ENCODE peak calls at places on chromosomes 11 and 22, in ten cellular contexts. One of them, this sample, is unnamed.
A peak's percentile ranks its signal among the peaks of the same experiment; 100 is the strongest.

GRCh38 chr11:102836290-102836875 is 7.0 kb downstream of the MMP3 start:
- DNase-seq in HL-60: no peak
- DNase-seq in fibroblast of lung: peak; percentile 93
- DNase-seq in RWPE2: no peak
- DNase-seq in cardiac muscle cell: peak; percentile 21
- DNase-seq in dorsolateral prefrontal cortex: no peak
- DNase-seq in thyroid gland: no peak
- DNase-seq in psoas muscle: peak; percentile 26
- DNase-seq in AG04450: peak; percentile 42
- DNase-seq in coronary artery: no peak
- DNase-seq in this sample: peak; percentile 65

GRCh38 chr22:23457586-23457985 is 122.5 kb downstream of the IGLL1 start:
- DNase-seq in coronary artery: no peak
- DNase-seq in RWPE2: no peak
- DNase-seq in HL-60: no peak
- DNase-seq in cardiac muscle cell: no peak
- DNase-seq in AG04450: no peak
- DNase-seq in dorsolateral prefrontal cortex: no peak
- DNase-seq in psoas muscle: no peak
- DNase-seq in thyroid gland: no peak
- DNase-seq in fibroblast of lung: no peak
- DNase-seq in this sample: no peak

GRCh38 chr11:59053387-59053786 is 32.7 kb upstream of the GLYATL1B start:
- DNase-seq in AG04450: peak; percentile 37
- DNase-seq in psoas muscle: peak; percentile 62
- DNase-seq in fibroblast of lung: peak; percentile 30
- DNase-seq in thyroid gland: peak; percentile 66
- DNase-seq in RWPE2: no peak
- DNase-seq in dorsolateral prefrontal cortex: no peak
- DNase-seq in HL-60: peak; percentile 62
- DNase-seq in coronary artery: no peak
- DNase-seq in cardiac muscle cell: peak; percentile 70
- DNase-seq in this sample: peak; percentile 76

GRCh38 chr11:65657426-65657825 is 5.3 kb downstream of the RELA start:
- DNase-seq in fibroblast of lung: no peak
- DNase-seq in dorsolateral prefrontal cortex: no peak
- DNase-seq in AG04450: no peak
- DNase-seq in thyroid gland: no peak
- DNase-seq in RWPE2: no peak
- DNase-seq in psoas muscle: no peak
- DNase-seq in cardiac muscle cell: no peak
- DNase-seq in HL-60: no peak
- DNase-seq in coronary artery: no peak
- DNase-seq in this sample: no peak

GRCh38 chr11:84817998-84818397 is 809.1 kb downstream of the DLG2 start:
- DNase-seq in HL-60: no peak
- DNase-seq in psoas muscle: no peak
- DNase-seq in thyroid gland: no peak
- DNase-seq in RWPE2: peak; percentile 47
- DNase-seq in fibroblast of lung: peak; percentile 51
- DNase-seq in dorsolateral prefrontal cortex: no peak
- DNase-seq in coronary artery: no peak
- DNase-seq in cardiac muscle cell: peak; percentile 46
- DNase-seq in AG04450: no peak
- DNase-seq in this sample: peak; percentile 54

GRCh38 chr11:32893947-32894827 is 1.6 kb downstream of the QSER1 start:
- DNase-seq in RWPE2: no peak
- DNase-seq in thyroid gland: peak; percentile 26
- DNase-seq in fibroblast of lung: peak; percentile 93
- DNase-seq in HL-60: peak; percentile 56
- DNase-seq in AG04450: peak; percentile 66
- DNase-seq in psoas muscle: no peak
- DNase-seq in dorsolateral prefrontal cortex: no peak
- DNase-seq in coronary artery: no peak
- DNase-seq in cardiac muscle cell: peak; percentile 88
- DNase-seq in this sample: peak; percentile 70

GRCh38 chr22:45185718-45186511 is 22.2 kb downstream of the NUP50 start:
- DNase-seq in coronary artery: no peak
- DNase-seq in RWPE2: no peak
- DNase-seq in fibroblast of lung: no peak
- DNase-seq in psoas muscle: no peak
- DNase-seq in cardiac muscle cell: no peak
- DNase-seq in HL-60: no peak
- DNase-seq in AG04450: no peak
- DNase-seq in thyroid gland: no peak
- DNase-seq in dorsolateral prefrontal cortex: no peak
- DNase-seq in this sample: no peak

GRCh38 chr11:96337541-96338530 is 5.2 kb downstream of the MAML2 start:
- DNase-seq in RWPE2: no peak
- DNase-seq in thyroid gland: no peak
- DNase-seq in coronary artery: no peak
- DNase-seq in dorsolateral prefrontal cortex: no peak
- DNase-seq in AG04450: no peak
- DNase-seq in HL-60: no peak
- DNase-seq in fibroblast of lung: peak; percentile 44
- DNase-seq in cardiac muscle cell: peak; percentile 53
- DNase-seq in psoas muscle: no peak
- DNase-seq in this sample: no peak

GRCh38 chr22:47776329-47776728 is 1013.9 kb downstream of the TBC1D22A start:
- DNase-seq in dorsolateral prefrontal cortex: no peak
- DNase-seq in HL-60: no peak
- DNase-seq in AG04450: no peak
- DNase-seq in cardiac muscle cell: no peak
- DNase-seq in thyroid gland: no peak
- DNase-seq in coronary artery: no peak
- DNase-seq in RWPE2: no peak
- DNase-seq in fibroblast of lung: no peak
- DNase-seq in psoas muscle: no peak
- DNase-seq in this sample: no peak

GRCh38 chr11:68191661-68192579 is 21.2 kb downstream of the KMT5B start:
- DNase-seq in psoas muscle: no peak
- DNase-seq in dorsolateral prefrontal cortex: no peak
- DNase-seq in thyroid gland: no peak
- DNase-seq in coronary artery: no peak
- DNase-seq in fibroblast of lung: peak; percentile 49
- DNase-seq in RWPE2: no peak
- DNase-seq in AG04450: no peak
- DNase-seq in HL-60: no peak
- DNase-seq in cardiac muscle cell: no peak
- DNase-seq in this sample: no peak

GRCh38 chr11:71927813-71928738 is at the start of gene XNDC1N:
- DNase-seq in thyroid gland: peak; percentile 46
- DNase-seq in RWPE2: peak; percentile 76
- DNase-seq in AG04450: peak; percentile 56
- DNase-seq in HL-60: peak; percentile 89
- DNase-seq in fibroblast of lung: peak; percentile 89
- DNase-seq in coronary artery: peak; percentile 78
- DNase-seq in psoas muscle: peak; percentile 58
- DNase-seq in dorsolateral prefrontal cortex: peak; percentile 57
- DNase-seq in cardiac muscle cell: peak; percentile 91
- DNase-seq in this sample: peak; percentile 84

GRCh38 chr11:9771126-9771624 is 107.3 kb downstream of the SWAP70 start:
- DNase-seq in dorsolateral prefrontal cortex: no peak
- DNase-seq in cardiac muscle cell: no peak
- DNase-seq in coronary artery: no peak
- DNase-seq in thyroid gland: no peak
- DNase-seq in RWPE2: no peak
- DNase-seq in fibroblast of lung: peak; percentile 35
- DNase-seq in HL-60: no peak
- DNase-seq in AG04450: no peak
- DNase-seq in psoas muscle: no peak
- DNase-seq in this sample: no peak

GRCh38 chr11:28146123-28146751 is 38.0 kb downstream of the METTL15 start:
- DNase-seq in dorsolateral prefrontal cortex: no peak
- DNase-seq in coronary artery: no peak
- DNase-seq in RWPE2: no peak
- DNase-seq in cardiac muscle cell: peak; percentile 84
- DNase-seq in psoas muscle: no peak
- DNase-seq in AG04450: peak; percentile 59
- DNase-seq in thyroid gland: no peak
- DNase-seq in fibroblast of lung: peak; percentile 95
- DNase-seq in HL-60: no peak
- DNase-seq in this sample: peak; percentile 72

GRCh38 chr22:34696557-34696956 is 369.4 kb upstream of the ISX start:
- DNase-seq in HL-60: no peak
- DNase-seq in thyroid gland: no peak
- DNase-seq in dorsolateral prefrontal cortex: no peak
- DNase-seq in RWPE2: no peak
- DNase-seq in fibroblast of lung: no peak
- DNase-seq in coronary artery: no peak
- DNase-seq in psoas muscle: no peak
- DNase-seq in cardiac muscle cell: no peak
- DNase-seq in AG04450: no peak
- DNase-seq in this sample: no peak

GRCh38 chr11:71189768-71190315 is 62.5 kb downstream of the SHANK2 start:
- DNase-seq in psoas muscle: no peak
- DNase-seq in thyroid gland: no peak
- DNase-seq in coronary artery: no peak
- DNase-seq in fibroblast of lung: no peak
- DNase-seq in AG04450: no peak
- DNase-seq in dorsolateral prefrontal cortex: peak; percentile 41
- DNase-seq in HL-60: no peak
- DNase-seq in cardiac muscle cell: no peak
- DNase-seq in RWPE2: peak; percentile 37
- DNase-seq in this sample: no peak

GRCh38 chr11:66373261-66373660 is 1.7 kb upstream of the SLC29A2 start:
- DNase-seq in dorsolateral prefrontal cortex: no peak
- DNase-seq in cardiac muscle cell: no peak
- DNase-seq in psoas muscle: peak; percentile 45
- DNase-seq in RWPE2: no peak
- DNase-seq in AG04450: no peak
- DNase-seq in thyroid gland: peak; percentile 16
- DNase-seq in HL-60: no peak
- DNase-seq in fibroblast of lung: no peak
- DNase-seq in coronary artery: no peak
- DNase-seq in this sample: no peak

GRCh38 chr22:49212466-49212865 is 615.2 kb downstream of the BRD1 start:
- DNase-seq in AG04450: no peak
- DNase-seq in fibroblast of lung: no peak
- DNase-seq in coronary artery: no peak
- DNase-seq in dorsolateral prefrontal cortex: peak; percentile 21
- DNase-seq in RWPE2: peak; percentile 26
- DNase-seq in HL-60: no peak
- DNase-seq in thyroid gland: no peak
- DNase-seq in cardiac muscle cell: no peak
- DNase-seq in psoas muscle: no peak
- DNase-seq in this sample: no peak

DNA sequence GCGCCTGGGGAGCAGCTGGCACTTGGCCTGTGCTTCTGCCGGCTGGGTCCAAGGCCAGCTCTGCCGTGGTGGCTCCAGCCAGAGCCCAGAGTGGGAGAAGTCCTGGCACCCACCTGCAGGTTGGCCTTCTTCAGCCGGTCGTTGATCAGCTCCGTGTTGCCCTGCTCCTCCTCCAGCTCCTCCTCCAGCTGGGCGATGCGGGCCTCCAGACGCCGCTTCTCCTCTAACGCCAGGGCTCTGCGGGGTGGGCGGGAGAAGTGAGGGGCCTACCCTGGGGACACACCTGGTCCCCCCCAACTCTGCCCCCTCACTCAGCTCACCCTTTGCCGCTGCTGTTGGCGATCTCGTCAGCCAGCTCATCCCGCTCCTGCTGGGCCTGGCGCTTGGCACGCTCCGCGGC is 32.6 kb downstream of the APOL1 start:
- DNase-seq in psoas muscle: no peak
- DNase-seq in HL-60: no peak
- DNase-seq in RWPE2: no peak
- DNase-seq in dorsolateral prefrontal cortex: no peak
- DNase-seq in thyroid gland: no peak
- DNase-seq in fibroblast of lung: no peak
- DNase-seq in cardiac muscle cell: no peak
- DNase-seq in coronary artery: no peak
- DNase-seq in AG04450: no peak
- DNase-seq in this sample: no peak
- H3K4me3 ChIP-seq in psoas muscle: no peak overlapping the region
- H3K4me3 ChIP-seq in HL-60: no peak overlapping the region
- H3K4me3 ChIP-seq in RWPE2: no peak overlapping the region
- H3K4me3 ChIP-seq in dorsolateral prefrontal cortex: no peak overlapping the region
- H3K4me3 ChIP-seq in thyroid gland: no peak overlapping the region
- H3K4me3 ChIP-seq in fibroblast of lung: no peak overlapping the region
- H3K4me3 ChIP-seq in cardiac muscle cell: no peak overlapping the region
- H3K4me3 ChIP-seq in coronary artery: no peak overlapping the region
- H3K4me3 ChIP-seq in AG04450: no peak overlapping the region
- H3K4me3 ChIP-seq in this sample: no peak overlapping the region

DNA sequence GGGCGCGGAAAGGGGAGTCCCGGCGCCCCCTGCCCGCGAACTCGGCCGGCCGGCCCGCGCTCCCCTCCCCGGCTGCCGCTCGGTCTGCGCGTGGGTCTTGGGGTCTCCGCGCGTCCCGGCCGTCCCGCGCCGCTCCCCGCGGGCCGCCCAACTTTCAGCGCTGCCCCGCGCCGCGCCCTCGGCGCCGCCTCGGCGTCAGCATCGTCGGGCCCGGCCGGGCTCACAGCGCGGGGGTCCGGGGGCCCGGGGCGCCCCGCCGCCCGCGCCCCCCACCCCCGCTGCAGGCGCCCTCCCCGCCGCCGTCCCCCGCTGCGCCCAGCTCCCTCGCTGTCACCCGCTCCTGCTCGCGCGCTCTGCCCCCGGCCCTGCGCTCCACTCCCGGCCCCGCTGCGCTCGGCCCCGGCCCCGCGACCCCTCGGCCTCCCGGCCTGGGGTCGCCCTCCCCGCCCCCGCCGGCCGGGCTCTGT is at the start of gene KCNJ4:
- DNase-seq in HL-60: no peak
- DNase-seq in dorsolateral prefrontal cortex: no peak
- DNase-seq in psoas muscle: no peak
- DNase-seq in coronary artery: no peak
- DNase-seq in AG04450: no peak
- DNase-seq in fibroblast of lung: no peak
- DNase-seq in cardiac muscle cell: no peak
- DNase-seq in RWPE2: no peak
- DNase-seq in thyroid gland: no peak
- DNase-seq in this sample: no peak
- TF ChIP-seq CTCF in HL-60: no peak
- TF ChIP-seq CTCF in dorsolateral prefrontal cortex: no peak
- TF ChIP-seq CTCF in psoas muscle: no peak
- TF ChIP-seq CTCF in coronary artery: no peak
- TF ChIP-seq CTCF in AG04450: no peak
- TF ChIP-seq CTCF in fibroblast of lung: no peak
- TF ChIP-seq CTCF in cardiac muscle cell: no peak
- TF ChIP-seq CTCF in RWPE2: no peak
- TF ChIP-seq CTCF in thyroid gland: no peak
- TF ChIP-seq CTCF in this sample: no peak

GRCh38 chr11:125494033-125494364 is 2.1 kb downstream of the FEZ1 start:
- DNase-seq in thyroid gland: no peak
- DNase-seq in cardiac muscle cell: no peak
- DNase-seq in fibroblast of lung: no peak
- DNase-seq in RWPE2: no peak
- DNase-seq in AG04450: no peak
- DNase-seq in HL-60: no peak
- DNase-seq in dorsolateral prefrontal cortex: no peak
- DNase-seq in coronary artery: no peak
- DNase-seq in psoas muscle: no peak
- DNase-seq in this sample: no peak
- H3K27ac ChIP-seq in thyroid gland: no peak overlapping the region
- H3K27ac ChIP-seq in cardiac muscle cell: no peak overlapping the region
- H3K27ac ChIP-seq in fibroblast of lung: no peak overlapping the region
- H3K27ac ChIP-seq in RWPE2: no peak overlapping the region
- H3K27ac ChIP-seq in AG04450: no peak overlapping the region
- H3K27ac ChIP-seq in HL-60: no peak overlapping the region
- H3K27ac ChIP-seq in dorsolateral prefrontal cortex: peak overlapping the region; percentile 98
- H3K27ac ChIP-seq in coronary artery: no peak overlapping the region
- H3K27ac ChIP-seq in psoas muscle: no peak overlapping the region
- H3K27ac ChIP-seq in this sample: no peak overlapping the region

GRCh38 chr11:130178992-130179391 is 19.4 kb downstream of the ST14 start:
- DNase-seq in psoas muscle: no peak
- DNase-seq in fibroblast of lung: no peak
- DNase-seq in coronary artery: no peak
- DNase-seq in AG04450: no peak
- DNase-seq in RWPE2: no peak
- DNase-seq in cardiac muscle cell: no peak
- DNase-seq in dorsolateral prefrontal cortex: no peak
- DNase-seq in thyroid gland: no peak
- DNase-seq in HL-60: no peak
- DNase-seq in this sample: no peak
- H3K4me3 ChIP-seq in psoas muscle: no peak overlapping the region
- H3K4me3 ChIP-seq in fibroblast of lung: no peak overlapping the region
- H3K4me3 ChIP-seq in coronary artery: no peak overlapping the region
- H3K4me3 ChIP-seq in AG04450: no peak overlapping the region
- H3K4me3 ChIP-seq in RWPE2: no peak overlapping the region
- H3K4me3 ChIP-seq in cardiac muscle cell: no peak overlapping the region
- H3K4me3 ChIP-seq in dorsolateral prefrontal cortex: no peak overlapping the region
- H3K4me3 ChIP-seq in thyroid gland: no peak overlapping the region
- H3K4me3 ChIP-seq in HL-60: no peak overlapping the region
- H3K4me3 ChIP-seq in this sample: no peak overlapping the region

This sample was measured in brain microvascular endothelial cell.